ENCODE peak calls at places on chromosome 12, in eight cellular contexts. One of them, this sample, is unnamed.

GRCh38 chr12:88305491-88305890 is 163.4 kb downstream of the TMTC3 start:
- DNase-seq in prostate gland: no peak
- DNase-seq in A549: no peak
- DNase-seq in stomach: no peak
- DNase-seq in ovary: no peak
- DNase-seq in heart left ventricle: no peak
- DNase-seq in body of pancreas: no peak
- DNase-seq in adrenal gland: no peak
- DNase-seq in this sample: no peak

GRCh38 chr12:67161322-67161918 is 107.7 kb upstream of the CAND1 start:
- DNase-seq in prostate gland: no peak
- DNase-seq in A549: peak; percentile 31
- DNase-seq in stomach: peak; percentile 33
- DNase-seq in ovary: peak; percentile 18
- DNase-seq in heart left ventricle: no peak
- DNase-seq in body of pancreas: peak; percentile 50
- DNase-seq in adrenal gland: peak; percentile 40
- DNase-seq in this sample: no peak

GRCh38 chr12:131164096-131164872 is 210.6 kb downstream of the ADGRD1 start:
- DNase-seq in prostate gland: no peak
- DNase-seq in A549: no peak
- DNase-seq in stomach: no peak
- DNase-seq in ovary: no peak
- DNase-seq in heart left ventricle: no peak
- DNase-seq in body of pancreas: no peak
- DNase-seq in adrenal gland: no peak
- DNase-seq in this sample: no peak

GRCh38 chr12:84911331-84912190 is 1.0 kb downstream of the SLC6A15 start:
- DNase-seq in prostate gland: no peak
- DNase-seq in A549: peak; percentile 67
- DNase-seq in stomach: no peak
- DNase-seq in ovary: peak; percentile 42
- DNase-seq in heart left ventricle: peak; percentile 58
- DNase-seq in body of pancreas: peak; percentile 24
- DNase-seq in adrenal gland: no peak
- DNase-seq in this sample: peak; percentile 27

GRCh38 chr12:90940872-90941499 is 14.0 kb downstream of the CCER1 start:
- DNase-seq in prostate gland: no peak
- DNase-seq in A549: peak; percentile 54
- DNase-seq in stomach: no peak
- DNase-seq in ovary: no peak
- DNase-seq in heart left ventricle: no peak
- DNase-seq in body of pancreas: no peak
- DNase-seq in adrenal gland: no peak
- DNase-seq in this sample: no peak

GRCh38 chr12:56338643-56339422 is at the start of gene IL23A:
- DNase-seq in prostate gland: no peak
- DNase-seq in A549: no peak
- DNase-seq in stomach: no peak
- DNase-seq in ovary: no peak
- DNase-seq in heart left ventricle: no peak
- DNase-seq in body of pancreas: no peak
- DNase-seq in adrenal gland: no peak
- DNase-seq in this sample: no peak

GRCh38 chr12:559907-560455 is 100.2 kb downstream of the B4GALNT3 start:
- DNase-seq in prostate gland: no peak
- DNase-seq in A549: no peak
- DNase-seq in stomach: no peak
- DNase-seq in ovary: no peak
- DNase-seq in heart left ventricle: no peak
- DNase-seq in body of pancreas: no peak
- DNase-seq in adrenal gland: no peak
- DNase-seq in this sample: no peak

GRCh38 chr12:93729934-93730333 is 52.8 kb downstream of the CRADD start:
- DNase-seq in prostate gland: no peak
- DNase-seq in A549: no peak
- DNase-seq in stomach: no peak
- DNase-seq in ovary: no peak
- DNase-seq in heart left ventricle: no peak
- DNase-seq in body of pancreas: no peak
- DNase-seq in adrenal gland: no peak
- DNase-seq in this sample: no peak

GRCh38 chr12:6267007-6267721 is 43.3 kb upstream of the PLEKHG6 start:
- DNase-seq in prostate gland: peak; percentile 57
- DNase-seq in A549: no peak
- DNase-seq in stomach: no peak
- DNase-seq in ovary: no peak
- DNase-seq in heart left ventricle: peak; percentile 32
- DNase-seq in body of pancreas: no peak
- DNase-seq in adrenal gland: no peak
- DNase-seq in this sample: no peak

GRCh38 chr12:21054334-21054733 is 76.7 kb upstream of the SLCO1B1 start:
- DNase-seq in prostate gland: no peak
- DNase-seq in A549: no peak
- DNase-seq in stomach: no peak
- DNase-seq in ovary: no peak
- DNase-seq in heart left ventricle: no peak
- DNase-seq in body of pancreas: no peak
- DNase-seq in adrenal gland: no peak
- DNase-seq in this sample: no peak

GRCh38 chr12:69196302-69197288 is 42.8 kb upstream of the CPSF6 start:
- DNase-seq in prostate gland: no peak
- DNase-seq in A549: no peak
- DNase-seq in stomach: no peak
- DNase-seq in ovary: no peak
- DNase-seq in heart left ventricle: no peak
- DNase-seq in body of pancreas: peak; percentile 15
- DNase-seq in adrenal gland: peak; percentile 17
- DNase-seq in this sample: no peak

GRCh38 chr12:65430571-65431306 is 152.3 kb downstream of the MSRB3 start:
- DNase-seq in prostate gland: no peak
- DNase-seq in A549: peak; percentile 4
- DNase-seq in stomach: no peak
- DNase-seq in ovary: no peak
- DNase-seq in heart left ventricle: no peak
- DNase-seq in body of pancreas: no peak
- DNase-seq in adrenal gland: no peak
- DNase-seq in this sample: no peak

GRCh38 chr12:132305560-132305966 is 23.8 kb downstream of the GALNT9 start:
- DNase-seq in prostate gland: no peak
- DNase-seq in A549: no peak
- DNase-seq in stomach: no peak
- DNase-seq in ovary: no peak
- DNase-seq in heart left ventricle: peak; percentile 41
- DNase-seq in body of pancreas: no peak
- DNase-seq in adrenal gland: no peak
- DNase-seq in this sample: no peak

GRCh38 chr12:990308-990648 is 745 bp upstream of the ERC1 start:
- DNase-seq in prostate gland: peak; percentile 56
- DNase-seq in A549: peak; percentile 38
- DNase-seq in stomach: peak; percentile 72
- DNase-seq in ovary: peak; percentile 75
- DNase-seq in heart left ventricle: peak; percentile 86
- DNase-seq in body of pancreas: peak; percentile 71
- DNase-seq in adrenal gland: peak; percentile 81
- DNase-seq in this sample: peak; percentile 67

GRCh38 chr12:47860279-47860841 is 40.7 kb upstream of the HDAC7 start:
- DNase-seq in prostate gland: no peak
- DNase-seq in A549: no peak
- DNase-seq in stomach: no peak
- DNase-seq in ovary: no peak
- DNase-seq in heart left ventricle: no peak
- DNase-seq in body of pancreas: no peak
- DNase-seq in adrenal gland: peak; percentile 69
- DNase-seq in this sample: no peak

GRCh38 chr12:84131076-84131475 is 781.5 kb downstream of the SLC6A15 start:
- DNase-seq in prostate gland: no peak
- DNase-seq in A549: no peak
- DNase-seq in stomach: no peak
- DNase-seq in ovary: no peak
- DNase-seq in heart left ventricle: no peak
- DNase-seq in body of pancreas: no peak
- DNase-seq in adrenal gland: no peak
- DNase-seq in this sample: no peak

GRCh38 chr12:28568083-28568482 is 377.8 kb downstream of the CCDC91 start:
- DNase-seq in prostate gland: no peak
- DNase-seq in A549: peak; percentile 6
- DNase-seq in stomach: peak; percentile 27
- DNase-seq in ovary: no peak
- DNase-seq in heart left ventricle: no peak
- DNase-seq in body of pancreas: no peak
- DNase-seq in adrenal gland: no peak
- DNase-seq in this sample: no peak

GRCh38 chr12:65518771-65519170 is 240.3 kb downstream of the MSRB3 start:
- DNase-seq in prostate gland: no peak
- DNase-seq in A549: no peak
- DNase-seq in stomach: no peak
- DNase-seq in ovary: no peak
- DNase-seq in heart left ventricle: no peak
- DNase-seq in body of pancreas: no peak
- DNase-seq in adrenal gland: no peak
- DNase-seq in this sample: no peak

GRCh38 chr12:9961106-9961505 is 10.1 kb upstream of the CLEC12A start:
- DNase-seq in prostate gland: no peak
- DNase-seq in A549: no peak
- DNase-seq in stomach: no peak
- DNase-seq in ovary: no peak
- DNase-seq in heart left ventricle: no peak
- DNase-seq in body of pancreas: no peak
- DNase-seq in adrenal gland: no peak
- DNase-seq in this sample: no peak

GRCh38 chr12:9961901-9962300 is 9.3 kb upstream of the CLEC12A start:
- DNase-seq in prostate gland: no peak
- DNase-seq in A549: no peak
- DNase-seq in stomach: no peak
- DNase-seq in ovary: no peak
- DNase-seq in heart left ventricle: no peak
- DNase-seq in body of pancreas: no peak
- DNase-seq in adrenal gland: no peak
- DNase-seq in this sample: no peak

GRCh38 chr12:9957834-9958233 is 13.4 kb upstream of the CLEC12A start:
- DNase-seq in prostate gland: no peak
- DNase-seq in A549: no peak
- DNase-seq in stomach: no peak
- DNase-seq in ovary: no peak
- DNase-seq in heart left ventricle: no peak
- DNase-seq in body of pancreas: no peak
- DNase-seq in adrenal gland: no peak
- DNase-seq in this sample: no peak

DNA sequence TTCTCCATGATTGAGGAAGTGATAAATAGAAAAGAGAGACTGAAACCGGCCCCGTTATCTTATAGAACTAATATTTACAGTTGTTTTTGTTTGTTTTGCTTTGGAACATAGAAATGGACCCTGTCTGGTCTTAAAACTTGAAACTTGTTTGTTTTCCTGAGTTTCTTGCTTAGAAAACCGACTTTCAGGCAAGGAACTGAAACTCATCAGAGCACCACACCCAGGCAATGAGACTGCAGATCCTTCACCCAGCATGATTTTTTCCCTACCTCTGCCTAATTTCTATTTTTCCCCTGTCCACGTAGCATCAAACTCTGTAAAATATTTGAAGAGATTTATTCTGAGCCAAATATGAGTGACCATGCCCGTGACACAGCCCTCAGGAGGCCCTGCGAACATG is 10.6 kb upstream of the CLEC12A start:
- DNase-seq in prostate gland: no peak
- DNase-seq in A549: no peak
- DNase-seq in stomach: no peak
- DNase-seq in ovary: no peak
- DNase-seq in heart left ventricle: no peak
- DNase-seq in body of pancreas: no peak
- DNase-seq in adrenal gland: no peak
- DNase-seq in this sample: no peak
- H3K27ac ChIP-seq in prostate gland: no peak overlapping the region
- H3K27ac ChIP-seq in A549: no peak overlapping the region
- H3K27ac ChIP-seq in stomach: no peak overlapping the region
- H3K27ac ChIP-seq in ovary: no peak overlapping the region
- H3K27ac ChIP-seq in heart left ventricle: no peak overlapping the region
- H3K27ac ChIP-seq in body of pancreas: no peak overlapping the region
- H3K27ac ChIP-seq in adrenal gland: no peak overlapping the region
- H3K27ac ChIP-seq in this sample: no peak overlapping the region

GRCh38 chr12:104305349-104305748 is 1.8 kb downstream of the EID3 start:
- DNase-seq in prostate gland: no peak
- DNase-seq in A549: no peak
- DNase-seq in stomach: no peak
- DNase-seq in ovary: no peak
- DNase-seq in heart left ventricle: no peak
- DNase-seq in body of pancreas: no peak
- DNase-seq in adrenal gland: no peak
- DNase-seq in this sample: no peak

GRCh38 chr12:104306376-104306775 is 2.8 kb downstream of the EID3 start:
- DNase-seq in prostate gland: no peak
- DNase-seq in A549: no peak
- DNase-seq in stomach: no peak
- DNase-seq in ovary: no peak
- DNase-seq in heart left ventricle: no peak
- DNase-seq in body of pancreas: no peak
- DNase-seq in adrenal gland: no peak
- DNase-seq in this sample: no peak

GRCh38 chr12:104304261-104305004 is 894 bp downstream of the EID3 start:
- DNase-seq in prostate gland: no peak
- DNase-seq in A549: no peak
- DNase-seq in stomach: no peak
- DNase-seq in ovary: no peak
- DNase-seq in heart left ventricle: no peak
- DNase-seq in body of pancreas: no peak
- DNase-seq in adrenal gland: no peak
- DNase-seq in this sample: no peak

GRCh38 chr12:104306943-104307654 is 3.6 kb downstream of the EID3 start:
- DNase-seq in prostate gland: no peak
- DNase-seq in A549: no peak
- DNase-seq in stomach: no peak
- DNase-seq in ovary: no peak
- DNase-seq in heart left ventricle: no peak
- DNase-seq in body of pancreas: no peak
- DNase-seq in adrenal gland: no peak
- DNase-seq in this sample: no peak

GRCh38 chr12:104303538-104304151 is at the start of gene EID3:
- DNase-seq in prostate gland: peak; percentile 80
- DNase-seq in A549: peak; percentile 53
- DNase-seq in stomach: peak; percentile 91
- DNase-seq in ovary: peak; percentile 89
- DNase-seq in heart left ventricle: peak; percentile 96
- DNase-seq in body of pancreas: peak; percentile 86
- DNase-seq in adrenal gland: peak; percentile 87
- DNase-seq in this sample: peak; percentile 86
- TF ChIP-seq POLR2A in prostate gland: peak; percentile 20
- TF ChIP-seq POLR2A in A549: no peak
- TF ChIP-seq POLR2A in stomach: no peak
- TF ChIP-seq POLR2A in ovary: no peak
- TF ChIP-seq POLR2A in heart left ventricle: no peak
- TF ChIP-seq POLR2A in body of pancreas: peak; percentile 40
- TF ChIP-seq POLR2A in adrenal gland: no peak
- TF ChIP-seq POLR2A in this sample: peak; percentile 48

GRCh38 chr12:2287589-2287988 is 234.8 kb downstream of the CACNA1C start:
- DNase-seq in prostate gland: no peak
- DNase-seq in A549: no peak
- DNase-seq in stomach: no peak
- DNase-seq in ovary: no peak
- DNase-seq in heart left ventricle: no peak
- DNase-seq in body of pancreas: no peak
- DNase-seq in adrenal gland: no peak
- DNase-seq in this sample: no peak
- H3K27ac ChIP-seq in prostate gland: no peak overlapping the region
- H3K27ac ChIP-seq in A549: no peak overlapping the region
- H3K27ac ChIP-seq in stomach: no peak overlapping the region
- H3K27ac ChIP-seq in ovary: no peak overlapping the region
- H3K27ac ChIP-seq in heart left ventricle: peak overlapping the region; percentile 82
- H3K27ac ChIP-seq in body of pancreas: no peak overlapping the region
- H3K27ac ChIP-seq in adrenal gland: no peak overlapping the region
- H3K27ac ChIP-seq in this sample: peak overlapping the region; percentile 74

GRCh38 chr12:122513660-122514059 is 12.9 kb upstream of the ZCCHC8 start:
- DNase-seq in prostate gland: no peak
- DNase-seq in A549: no peak
- DNase-seq in stomach: no peak
- DNase-seq in ovary: no peak
- DNase-seq in heart left ventricle: no peak
- DNase-seq in body of pancreas: no peak
- DNase-seq in adrenal gland: no peak
- DNase-seq in this sample: no peak
- TF ChIP-seq POLR2A in prostate gland: no peak
- TF ChIP-seq POLR2A in A549: no peak
- TF ChIP-seq POLR2A in stomach: no peak
- TF ChIP-seq POLR2A in ovary: no peak
- TF ChIP-seq POLR2A in heart left ventricle: no peak
- TF ChIP-seq POLR2A in body of pancreas: no peak
- TF ChIP-seq POLR2A in adrenal gland: no peak
- TF ChIP-seq POLR2A in this sample: no peak